ENCODE peak calls at places on chromosomes 5 and 9, in nine cellular contexts. C, N, H, M, X, W, U, R and I are unnamed samples.

GRCh38 chr5:79349047-79349446 is 113.1 kb downstream of the JMY start:
- DNase-seq in C (no peak), U (no peak), N (no peak), M (no peak), W (no peak), H (no peak), R (no peak), X (no peak), I (no peak)

GRCh38 chr9:127761491-127761904 is 17.0 kb downstream of the SH2D3C start:
- DNase-seq in X (no peak), R (no peak), C (no peak), H (no peak), N (no peak), M (no peak), U (no peak), W (no peak), I (no peak)

GRCh38 chr9:108643756-108644510 is 211.9 kb downstream of the ACTL7B start:
- DNase-seq in U (no peak), X (no peak), C (no peak), N (no peak), R (no peak), M (no peak), H (no peak), W (no peak), I (no peak)

GRCh38 chr9:129632460-129632859 is 6.5 kb downstream of the NTMT1 start:
- DNase-seq in C (no peak), X (no peak), M (no peak), W (peak), U (no peak), N (peak), H (no peak), R (no peak), I (no peak)

GRCh38 chr5:10562202-10563131 is 1.4 kb upstream of the ANKRD33B start:
- DNase-seq in H (no peak), N (peak), W (no peak), C (no peak), R (no peak), U (no peak), X (no peak), M (no peak), I (no peak)

GRCh38 chr9:551986-552930 is 289.2 kb upstream of the DMRT1 start:
- DNase-seq in M (no peak), U (no peak), N (no peak), X (no peak), R (no peak), C (no peak), H (no peak), W (no peak), I (no peak)

GRCh38 chr5:136075339-136075885 is 46.6 kb downstream of the TGFBI start:
- DNase-seq in H (no peak), X (no peak), C (no peak), N (no peak), R (no peak), W (no peak), M (no peak), U (no peak), I (no peak)

GRCh38 chr5:1723476-1723875 is 76.2 kb downstream of the MRPL36 start:
- DNase-seq in M (no peak), R (no peak), N (peak), W (no peak), H (no peak), C (no peak), U (no peak), X (peak), I (no peak)

GRCh38 chr9:30800421-30800820 is 1584.0 kb upstream of the ACO1 start:
- DNase-seq in X (no peak), U (no peak), W (no peak), R (no peak), H (no peak), M (no peak), C (no peak), N (no peak), I (no peak)

GRCh38 chr5:122263352-122264030 is 48.5 kb upstream of the SNCAIP start:
- DNase-seq in U (no peak), M (no peak), N (no peak), H (no peak), X (no peak), W (no peak), C (no peak), R (no peak), I (no peak)

GRCh38 chr5:130034872-130035271 is 130.6 kb downstream of the CHSY3 start:
- DNase-seq in C (no peak), N (no peak), U (no peak), H (no peak), X (no peak), M (no peak), R (no peak), W (no peak), I (peak)